ENCODE peak calls at places on chromosomes 3 and 15, in seven cellular contexts. One of them, this sample, is unnamed.

GRCh38 chr3:42052867-42053351 is 38.2 kb upstream of the TRAK1 start:
- ATAC-seq in lower lobe of right lung: no peak
- ATAC-seq in activated CD8-positive, alpha-beta memory T cell treated with anti-CD3 and anti-CD28 coated beads, Interleukin-2, amount 10 ng/mL, durations not matched to agents 7 days and 5 days: no peak
- ATAC-seq in activated CD4-positive, alpha-beta T cell treated with anti-CD3 and anti-CD28 coated beads for 36 hours: no peak
- ATAC-seq in activated CD8-positive, alpha-beta T cell treated with anti-CD3 and anti-CD28 coated beads, Interleukin-2, amount 10 ng/mL, durations not matched to agents 7 days and 5 days: no peak
- ATAC-seq in mucosa of descending colon: peak; percentile 55
- ATAC-seq in activated T-helper 17 cell treated with anti-CD3 and anti-CD28 coated beads, Interleukin-2, amount 50 U/mL, for 72 hours: no peak
- ATAC-seq in this sample: no peak

GRCh38 chr3:58679974-58680656 is 13.5 kb upstream of the FAM3D start:
- ATAC-seq in lower lobe of right lung: no peak
- ATAC-seq in activated T-helper 17 cell treated with anti-CD3 and anti-CD28 coated beads, Interleukin-2, amount 50 U/mL, for 72 hours: no peak
- ATAC-seq in activated CD8-positive, alpha-beta memory T cell treated with anti-CD3 and anti-CD28 coated beads, Interleukin-2, amount 10 ng/mL, durations not matched to agents 7 days and 5 days: no peak
- ATAC-seq in activated CD8-positive, alpha-beta T cell treated with anti-CD3 and anti-CD28 coated beads, Interleukin-2, amount 10 ng/mL, durations not matched to agents 7 days and 5 days: no peak
- ATAC-seq in activated CD4-positive, alpha-beta T cell treated with anti-CD3 and anti-CD28 coated beads for 36 hours: no peak
- ATAC-seq in mucosa of descending colon: peak; percentile 95
- ATAC-seq in this sample: no peak

GRCh38 chr15:67105065-67105951 is 39.9 kb downstream of the SMAD3 start:
- ATAC-seq in activated T-helper 17 cell treated with anti-CD3 and anti-CD28 coated beads, Interleukin-2, amount 50 U/mL, for 72 hours: no peak
- ATAC-seq in activated CD8-positive, alpha-beta memory T cell treated with anti-CD3 and anti-CD28 coated beads, Interleukin-2, amount 10 ng/mL, durations not matched to agents 7 days and 5 days: no peak
- ATAC-seq in activated CD8-positive, alpha-beta T cell treated with anti-CD3 and anti-CD28 coated beads, Interleukin-2, amount 10 ng/mL, durations not matched to agents 7 days and 5 days: no peak
- ATAC-seq in mucosa of descending colon: peak; percentile 68
- ATAC-seq in activated CD4-positive, alpha-beta T cell treated with anti-CD3 and anti-CD28 coated beads for 36 hours: no peak
- ATAC-seq in lower lobe of right lung: peak; percentile 41
- ATAC-seq in this sample: no peak

GRCh38 chr3:127573401-127573800 is 17.1 kb downstream of the TPRA1 start:
- ATAC-seq in activated CD8-positive, alpha-beta memory T cell treated with anti-CD3 and anti-CD28 coated beads, Interleukin-2, amount 10 ng/mL, durations not matched to agents 7 days and 5 days: no peak
- ATAC-seq in activated CD8-positive, alpha-beta T cell treated with anti-CD3 and anti-CD28 coated beads, Interleukin-2, amount 10 ng/mL, durations not matched to agents 7 days and 5 days: no peak
- ATAC-seq in lower lobe of right lung: no peak
- ATAC-seq in activated T-helper 17 cell treated with anti-CD3 and anti-CD28 coated beads, Interleukin-2, amount 50 U/mL, for 72 hours: no peak
- ATAC-seq in activated CD4-positive, alpha-beta T cell treated with anti-CD3 and anti-CD28 coated beads for 36 hours: no peak
- ATAC-seq in mucosa of descending colon: no peak
- ATAC-seq in this sample: no peak

GRCh38 chr3:172410702-172411477 is 37.4 kb downstream of the GHSR start:
- ATAC-seq in mucosa of descending colon: no peak
- ATAC-seq in activated CD8-positive, alpha-beta memory T cell treated with anti-CD3 and anti-CD28 coated beads, Interleukin-2, amount 10 ng/mL, durations not matched to agents 7 days and 5 days: no peak
- ATAC-seq in activated CD4-positive, alpha-beta T cell treated with anti-CD3 and anti-CD28 coated beads for 36 hours: no peak
- ATAC-seq in activated T-helper 17 cell treated with anti-CD3 and anti-CD28 coated beads, Interleukin-2, amount 50 U/mL, for 72 hours: no peak
- ATAC-seq in activated CD8-positive, alpha-beta T cell treated with anti-CD3 and anti-CD28 coated beads, Interleukin-2, amount 10 ng/mL, durations not matched to agents 7 days and 5 days: no peak
- ATAC-seq in lower lobe of right lung: peak; percentile 34
- ATAC-seq in this sample: peak; percentile 25

GRCh38 chr15:50137893-50138292 is 18.9 kb upstream of the ATP8B4 start:
- ATAC-seq in activated T-helper 17 cell treated with anti-CD3 and anti-CD28 coated beads, Interleukin-2, amount 50 U/mL, for 72 hours: no peak
- ATAC-seq in activated CD8-positive, alpha-beta T cell treated with anti-CD3 and anti-CD28 coated beads, Interleukin-2, amount 10 ng/mL, durations not matched to agents 7 days and 5 days: no peak
- ATAC-seq in activated CD4-positive, alpha-beta T cell treated with anti-CD3 and anti-CD28 coated beads for 36 hours: no peak
- ATAC-seq in activated CD8-positive, alpha-beta memory T cell treated with anti-CD3 and anti-CD28 coated beads, Interleukin-2, amount 10 ng/mL, durations not matched to agents 7 days and 5 days: no peak
- ATAC-seq in mucosa of descending colon: no peak
- ATAC-seq in lower lobe of right lung: no peak
- ATAC-seq in this sample: no peak

GRCh38 chr3:66136597-66136996 is 84.2 kb upstream of the SLC25A26 start:
- ATAC-seq in lower lobe of right lung: no peak
- ATAC-seq in activated CD4-positive, alpha-beta T cell treated with anti-CD3 and anti-CD28 coated beads for 36 hours: no peak
- ATAC-seq in mucosa of descending colon: no peak
- ATAC-seq in activated CD8-positive, alpha-beta memory T cell treated with anti-CD3 and anti-CD28 coated beads, Interleukin-2, amount 10 ng/mL, durations not matched to agents 7 days and 5 days: no peak
- ATAC-seq in activated CD8-positive, alpha-beta T cell treated with anti-CD3 and anti-CD28 coated beads, Interleukin-2, amount 10 ng/mL, durations not matched to agents 7 days and 5 days: no peak
- ATAC-seq in activated T-helper 17 cell treated with anti-CD3 and anti-CD28 coated beads, Interleukin-2, amount 50 U/mL, for 72 hours: no peak
- ATAC-seq in this sample: no peak

GRCh38 chr15:70815604-70816003 is 38.4 kb downstream of the LARP6 start:
- ATAC-seq in mucosa of descending colon: no peak
- ATAC-seq in activated CD8-positive, alpha-beta T cell treated with anti-CD3 and anti-CD28 coated beads, Interleukin-2, amount 10 ng/mL, durations not matched to agents 7 days and 5 days: no peak
- ATAC-seq in activated CD8-positive, alpha-beta memory T cell treated with anti-CD3 and anti-CD28 coated beads, Interleukin-2, amount 10 ng/mL, durations not matched to agents 7 days and 5 days: no peak
- ATAC-seq in activated CD4-positive, alpha-beta T cell treated with anti-CD3 and anti-CD28 coated beads for 36 hours: no peak
- ATAC-seq in activated T-helper 17 cell treated with anti-CD3 and anti-CD28 coated beads, Interleukin-2, amount 50 U/mL, for 72 hours: no peak
- ATAC-seq in lower lobe of right lung: no peak
- ATAC-seq in this sample: no peak

GRCh38 chr3:39279745-39280517 is at the start of gene CX3CR1:
- ATAC-seq in activated CD8-positive, alpha-beta T cell treated with anti-CD3 and anti-CD28 coated beads, Interleukin-2, amount 10 ng/mL, durations not matched to agents 7 days and 5 days: no peak
- ATAC-seq in lower lobe of right lung: peak; percentile 15
- ATAC-seq in activated CD8-positive, alpha-beta memory T cell treated with anti-CD3 and anti-CD28 coated beads, Interleukin-2, amount 10 ng/mL, durations not matched to agents 7 days and 5 days: no peak
- ATAC-seq in activated CD4-positive, alpha-beta T cell treated with anti-CD3 and anti-CD28 coated beads for 36 hours: no peak
- ATAC-seq in mucosa of descending colon: no peak
- ATAC-seq in activated T-helper 17 cell treated with anti-CD3 and anti-CD28 coated beads, Interleukin-2, amount 50 U/mL, for 72 hours: no peak
- ATAC-seq in this sample: no peak

GRCh38 chr3:63232764-63233396 is 45.2 kb upstream of the SYNPR start:
- ATAC-seq in activated CD8-positive, alpha-beta T cell treated with anti-CD3 and anti-CD28 coated beads, Interleukin-2, amount 10 ng/mL, durations not matched to agents 7 days and 5 days: no peak
- ATAC-seq in activated CD4-positive, alpha-beta T cell treated with anti-CD3 and anti-CD28 coated beads for 36 hours: no peak
- ATAC-seq in lower lobe of right lung: no peak
- ATAC-seq in mucosa of descending colon: no peak
- ATAC-seq in activated CD8-positive, alpha-beta memory T cell treated with anti-CD3 and anti-CD28 coated beads, Interleukin-2, amount 10 ng/mL, durations not matched to agents 7 days and 5 days: no peak
- ATAC-seq in activated T-helper 17 cell treated with anti-CD3 and anti-CD28 coated beads, Interleukin-2, amount 50 U/mL, for 72 hours: no peak
- ATAC-seq in this sample: no peak

GRCh38 chr15:68053997-68054657 is at the start of gene PIAS1:
- ATAC-seq in activated T-helper 17 cell treated with anti-CD3 and anti-CD28 coated beads, Interleukin-2, amount 50 U/mL, for 72 hours: peak; percentile 96
- ATAC-seq in mucosa of descending colon: peak; percentile 97
- ATAC-seq in lower lobe of right lung: peak; percentile 99
- ATAC-seq in activated CD8-positive, alpha-beta memory T cell treated with anti-CD3 and anti-CD28 coated beads, Interleukin-2, amount 10 ng/mL, durations not matched to agents 7 days and 5 days: peak; percentile 96
- ATAC-seq in activated CD8-positive, alpha-beta T cell treated with anti-CD3 and anti-CD28 coated beads, Interleukin-2, amount 10 ng/mL, durations not matched to agents 7 days and 5 days: peak; percentile 94
- ATAC-seq in activated CD4-positive, alpha-beta T cell treated with anti-CD3 and anti-CD28 coated beads for 36 hours: peak; percentile 90
- ATAC-seq in this sample: peak; percentile 97

GRCh38 chr15:71437919-71438318 is 322.6 kb downstream of the THSD4 start:
- ATAC-seq in lower lobe of right lung: peak; percentile 95
- ATAC-seq in mucosa of descending colon: no peak
- ATAC-seq in activated CD8-positive, alpha-beta T cell treated with anti-CD3 and anti-CD28 coated beads, Interleukin-2, amount 10 ng/mL, durations not matched to agents 7 days and 5 days: no peak
- ATAC-seq in activated CD8-positive, alpha-beta memory T cell treated with anti-CD3 and anti-CD28 coated beads, Interleukin-2, amount 10 ng/mL, durations not matched to agents 7 days and 5 days: no peak
- ATAC-seq in activated CD4-positive, alpha-beta T cell treated with anti-CD3 and anti-CD28 coated beads for 36 hours: no peak
- ATAC-seq in activated T-helper 17 cell treated with anti-CD3 and anti-CD28 coated beads, Interleukin-2, amount 50 U/mL, for 72 hours: no peak
- ATAC-seq in this sample: no peak

GRCh38 chr3:99945328-99945995 is 127.8 kb downstream of the CMSS1 start:
- ATAC-seq in activated CD8-positive, alpha-beta memory T cell treated with anti-CD3 and anti-CD28 coated beads, Interleukin-2, amount 10 ng/mL, durations not matched to agents 7 days and 5 days: no peak
- ATAC-seq in activated T-helper 17 cell treated with anti-CD3 and anti-CD28 coated beads, Interleukin-2, amount 50 U/mL, for 72 hours: no peak
- ATAC-seq in lower lobe of right lung: peak; percentile 51
- ATAC-seq in mucosa of descending colon: peak; percentile 68
- ATAC-seq in activated CD4-positive, alpha-beta T cell treated with anti-CD3 and anti-CD28 coated beads for 36 hours: no peak
- ATAC-seq in activated CD8-positive, alpha-beta T cell treated with anti-CD3 and anti-CD28 coated beads, Interleukin-2, amount 10 ng/mL, durations not matched to agents 7 days and 5 days: no peak
- ATAC-seq in this sample: no peak

GRCh38 chr3:83033123-83033522 is 1271.7 kb upstream of the GBE1 start:
- ATAC-seq in activated CD4-positive, alpha-beta T cell treated with anti-CD3 and anti-CD28 coated beads for 36 hours: no peak
- ATAC-seq in activated T-helper 17 cell treated with anti-CD3 and anti-CD28 coated beads, Interleukin-2, amount 50 U/mL, for 72 hours: no peak
- ATAC-seq in activated CD8-positive, alpha-beta T cell treated with anti-CD3 and anti-CD28 coated beads, Interleukin-2, amount 10 ng/mL, durations not matched to agents 7 days and 5 days: no peak
- ATAC-seq in mucosa of descending colon: no peak
- ATAC-seq in activated CD8-positive, alpha-beta memory T cell treated with anti-CD3 and anti-CD28 coated beads, Interleukin-2, amount 10 ng/mL, durations not matched to agents 7 days and 5 days: no peak
- ATAC-seq in lower lobe of right lung: no peak
- ATAC-seq in this sample: no peak

GRCh38 chr3:64152100-64152499 is 73.2 kb downstream of the PRICKLE2 start:
- ATAC-seq in activated CD4-positive, alpha-beta T cell treated with anti-CD3 and anti-CD28 coated beads for 36 hours: no peak
- ATAC-seq in mucosa of descending colon: no peak
- ATAC-seq in activated T-helper 17 cell treated with anti-CD3 and anti-CD28 coated beads, Interleukin-2, amount 50 U/mL, for 72 hours: no peak
- ATAC-seq in activated CD8-positive, alpha-beta T cell treated with anti-CD3 and anti-CD28 coated beads, Interleukin-2, amount 10 ng/mL, durations not matched to agents 7 days and 5 days: no peak
- ATAC-seq in activated CD8-positive, alpha-beta memory T cell treated with anti-CD3 and anti-CD28 coated beads, Interleukin-2, amount 10 ng/mL, durations not matched to agents 7 days and 5 days: no peak
- ATAC-seq in lower lobe of right lung: no peak
- ATAC-seq in this sample: no peak

GRCh38 chr3:54294214-54294613 is 171.9 kb downstream of the CACNA2D3 start:
- ATAC-seq in activated CD8-positive, alpha-beta T cell treated with anti-CD3 and anti-CD28 coated beads, Interleukin-2, amount 10 ng/mL, durations not matched to agents 7 days and 5 days: no peak
- ATAC-seq in activated CD8-positive, alpha-beta memory T cell treated with anti-CD3 and anti-CD28 coated beads, Interleukin-2, amount 10 ng/mL, durations not matched to agents 7 days and 5 days: no peak
- ATAC-seq in mucosa of descending colon: no peak
- ATAC-seq in activated CD4-positive, alpha-beta T cell treated with anti-CD3 and anti-CD28 coated beads for 36 hours: no peak
- ATAC-seq in lower lobe of right lung: no peak
- ATAC-seq in activated T-helper 17 cell treated with anti-CD3 and anti-CD28 coated beads, Interleukin-2, amount 50 U/mL, for 72 hours: no peak
- ATAC-seq in this sample: no peak

GRCh38 chr3:157201648-157202278 is 41.8 kb upstream of the CCNL1 start:
- ATAC-seq in activated T-helper 17 cell treated with anti-CD3 and anti-CD28 coated beads, Interleukin-2, amount 50 U/mL, for 72 hours: no peak
- ATAC-seq in activated CD8-positive, alpha-beta memory T cell treated with anti-CD3 and anti-CD28 coated beads, Interleukin-2, amount 10 ng/mL, durations not matched to agents 7 days and 5 days: peak; percentile 49
- ATAC-seq in mucosa of descending colon: peak; percentile 53
- ATAC-seq in lower lobe of right lung: no peak
- ATAC-seq in activated CD4-positive, alpha-beta T cell treated with anti-CD3 and anti-CD28 coated beads for 36 hours: no peak
- ATAC-seq in activated CD8-positive, alpha-beta T cell treated with anti-CD3 and anti-CD28 coated beads, Interleukin-2, amount 10 ng/mL, durations not matched to agents 7 days and 5 days: no peak
- ATAC-seq in this sample: no peak

GRCh38 chr15:74400915-74401757 is 32.6 kb downstream of the SEMA7A start:
- ATAC-seq in activated CD8-positive, alpha-beta memory T cell treated with anti-CD3 and anti-CD28 coated beads, Interleukin-2, amount 10 ng/mL, durations not matched to agents 7 days and 5 days: peak; percentile 11
- ATAC-seq in activated CD4-positive, alpha-beta T cell treated with anti-CD3 and anti-CD28 coated beads for 36 hours: peak; percentile 20
- ATAC-seq in activated T-helper 17 cell treated with anti-CD3 and anti-CD28 coated beads, Interleukin-2, amount 50 U/mL, for 72 hours: peak; percentile 16
- ATAC-seq in activated CD8-positive, alpha-beta T cell treated with anti-CD3 and anti-CD28 coated beads, Interleukin-2, amount 10 ng/mL, durations not matched to agents 7 days and 5 days: peak; percentile 18
- ATAC-seq in lower lobe of right lung: no peak
- ATAC-seq in mucosa of descending colon: no peak
- ATAC-seq in this sample: no peak

GRCh38 chr15:59104912-59105732 is at the start of gene CCNB2:
- ATAC-seq in activated CD8-positive, alpha-beta T cell treated with anti-CD3 and anti-CD28 coated beads, Interleukin-2, amount 10 ng/mL, durations not matched to agents 7 days and 5 days: peak; percentile 100
- ATAC-seq in activated CD4-positive, alpha-beta T cell treated with anti-CD3 and anti-CD28 coated beads for 36 hours: peak; percentile 99
- ATAC-seq in activated T-helper 17 cell treated with anti-CD3 and anti-CD28 coated beads, Interleukin-2, amount 50 U/mL, for 72 hours: peak; percentile 99
- ATAC-seq in lower lobe of right lung: peak; percentile 99
- ATAC-seq in activated CD8-positive, alpha-beta memory T cell treated with anti-CD3 and anti-CD28 coated beads, Interleukin-2, amount 10 ng/mL, durations not matched to agents 7 days and 5 days: peak; percentile 100
- ATAC-seq in mucosa of descending colon: peak; percentile 99
- ATAC-seq in this sample: peak; percentile 100

GRCh38 chr3:122497425-122497824 is 17.3 kb downstream of the KPNA1 start:
- ATAC-seq in activated T-helper 17 cell treated with anti-CD3 and anti-CD28 coated beads, Interleukin-2, amount 50 U/mL, for 72 hours: peak; percentile 100
- ATAC-seq in lower lobe of right lung: peak; percentile 63
- ATAC-seq in activated CD8-positive, alpha-beta T cell treated with anti-CD3 and anti-CD28 coated beads, Interleukin-2, amount 10 ng/mL, durations not matched to agents 7 days and 5 days: peak; percentile 90
- ATAC-seq in activated CD8-positive, alpha-beta memory T cell treated with anti-CD3 and anti-CD28 coated beads, Interleukin-2, amount 10 ng/mL, durations not matched to agents 7 days and 5 days: peak; percentile 88
- ATAC-seq in mucosa of descending colon: peak; percentile 36
- ATAC-seq in activated CD4-positive, alpha-beta T cell treated with anti-CD3 and anti-CD28 coated beads for 36 hours: peak; percentile 98
- ATAC-seq in this sample: peak; percentile 85

This sample was measured in stimulated activated memory B cell treated with anti-CD40 and anti-IgM and Interleukin-4, amounts not matched to agents 10 μg/mL and 1 μg/mL and 100 μg/mL, for 72 hours.